ENCODE peak calls at places on chromosomes 5 and 9, in five cellular contexts. One of them, this sample, is unnamed.

GRCh38 chr5:179258922-179259730 is 86.1 kb downstream of the ADAMTS2 start:
- DNase-seq in hippocampal formation: no peak
- DNase-seq in MM.1S: no peak
- DNase-seq in gastrocnemius medialis: no peak
- DNase-seq in amniotic stem cell: no peak
- DNase-seq in this sample: no peak

GRCh38 chr9:119811030-119811429 is 441.8 kb upstream of the BRINP1 start:
- DNase-seq in MM.1S: no peak
- DNase-seq in amniotic stem cell: peak; percentile 54
- DNase-seq in hippocampal formation: no peak
- DNase-seq in gastrocnemius medialis: no peak
- DNase-seq in this sample: no peak

GRCh38 chr9:131402073-131402472 is 8.2 kb downstream of the PRRC2B start:
- DNase-seq in MM.1S: no peak
- DNase-seq in amniotic stem cell: no peak
- DNase-seq in hippocampal formation: no peak
- DNase-seq in gastrocnemius medialis: peak; percentile 48
- DNase-seq in this sample: no peak

GRCh38 chr5:76114192-76114795 is 31.1 kb downstream of the SV2C start:
- DNase-seq in hippocampal formation: no peak
- DNase-seq in amniotic stem cell: no peak
- DNase-seq in gastrocnemius medialis: no peak
- DNase-seq in MM.1S: no peak
- DNase-seq in this sample: no peak

GRCh38 chr9:34496149-34496712 is 26.6 kb downstream of the ENHO start:
- DNase-seq in amniotic stem cell: no peak
- DNase-seq in gastrocnemius medialis: no peak
- DNase-seq in hippocampal formation: no peak
- DNase-seq in MM.1S: no peak
- DNase-seq in this sample: no peak

GRCh38 chr9:93205045-93205768 is 21.3 kb downstream of the WNK2 start:
- DNase-seq in hippocampal formation: peak; percentile 36
- DNase-seq in amniotic stem cell: no peak
- DNase-seq in gastrocnemius medialis: no peak
- DNase-seq in MM.1S: peak; percentile 20
- DNase-seq in this sample: no peak

GRCh38 chr9:77663754-77664153 is 15.6 kb upstream of the GNA14 start:
- DNase-seq in MM.1S: no peak
- DNase-seq in amniotic stem cell: no peak
- DNase-seq in hippocampal formation: no peak
- DNase-seq in gastrocnemius medialis: no peak
- DNase-seq in this sample: no peak

GRCh38 chr9:114684036-114684435 is 2.0 kb upstream of the TEX48 start:
- DNase-seq in hippocampal formation: no peak
- DNase-seq in MM.1S: no peak
- DNase-seq in amniotic stem cell: no peak
- DNase-seq in gastrocnemius medialis: no peak
- DNase-seq in this sample: no peak